ENCODE peak calls at places on chromosome 5, in four cellular contexts. K is HepG2, E is H1, I is K562. O is an unnamed sample.

GRCh38 chr5:10036136-10036535 is 213.6 kb downstream of the ATPSCKMT start:
- DNase-seq in I (no peak), K (no peak), E (no peak), O (no peak)

GRCh38 chr5:79729686-79730085 is 40.0 kb downstream of the CMYA5 start:
- DNase-seq in I (no peak), E (no peak), K (no peak), O (no peak)

GRCh38 chr5:67998709-67999251 is 216.8 kb upstream of the PIK3R1 start:
- DNase-seq in K (no peak), E (no peak), I (no peak), O (peak; percentile 64)

GRCh38 chr5:107607656-107608368 is 62.9 kb downstream of the EFNA5 start:
- DNase-seq in I (no peak), E (no peak), K (no peak), O (no peak)

GRCh38 chr5:16855475-16855874 is 80.6 kb downstream of the MYO10 start:
- DNase-seq in I (no peak), K (no peak), E (no peak), O (no peak)

GRCh38 chr5:22611327-22611726 is 241.8 kb downstream of the CDH12 start:
- DNase-seq in I (no peak), E (no peak), K (no peak), O (no peak)

GRCh38 chr5:17212996-17213395 is 4.4 kb upstream of the BASP1 start:
- DNase-seq in K (no peak), E (no peak), I (no peak), O (no peak)

GRCh38 chr5:1449081-1449630 is 3.9 kb upstream of the SLC6A3 start:
- DNase-seq in I (no peak), E (peak; percentile 19), K (no peak), O (no peak)

GRCh38 chr5:160473736-160474483 is 52.3 kb downstream of the PTTG1 start:
- DNase-seq in K (no peak), I (no peak), E (no peak), O (no peak)

GRCh38 chr5:129172561-129172960 is 78.0 kb downstream of the ISOC1 start:
- DNase-seq in K (no peak), I (no peak), E (no peak), O (peak; percentile 12)

GRCh38 chr5:159916841-159917761 is 819 bp downstream of the ADRA1B start:
- DNase-seq in K (no peak), E (no peak), I (no peak), O (no peak)

GRCh38 chr5:122295138-122295537 is 16.9 kb upstream of the SNCAIP start:
- DNase-seq in I (peak; percentile 19), E (no peak), K (peak; percentile 11), O (peak; percentile 18)

GRCh38 chr5:142474426-142474825 is 149.6 kb upstream of the SPRY4 start:
- DNase-seq in I (no peak), K (no peak), E (no peak), O (no peak)

GRCh38 chr5:136080483-136081180 is 51.8 kb downstream of the TGFBI start:
- DNase-seq in K (no peak), E (peak; percentile 72), I (peak; percentile 87), O (peak; percentile 63)

GRCh38 chr5:92801921-92802320 is 779.1 kb downstream of the NR2F1-AS1 start:
- DNase-seq in I (no peak), E (no peak), K (peak; percentile 36), O (no peak)

GRCh38 chr5:94691270-94691669 is 72.8 kb downstream of the SLF1 start:
- DNase-seq in E (no peak), K (no peak), I (no peak), O (no peak)

GRCh38 chr5:172833691-172834569 is at the start of gene ERGIC1:
- DNase-seq in I (peak; percentile 94), K (peak; percentile 64), E (peak; percentile 86), O (peak; percentile 39)

GRCh38 chr5:164002214-164002613 is 496.8 kb downstream of the MAT2B start:
- DNase-seq in K (no peak), E (no peak), I (no peak), O (no peak)

GRCh38 chr5:78964889-78965288 is 20.2 kb downstream of the ARSB start:
- DNase-seq in K (peak; percentile 69), I (no peak), E (no peak), O (peak; percentile 48)

DNA sequence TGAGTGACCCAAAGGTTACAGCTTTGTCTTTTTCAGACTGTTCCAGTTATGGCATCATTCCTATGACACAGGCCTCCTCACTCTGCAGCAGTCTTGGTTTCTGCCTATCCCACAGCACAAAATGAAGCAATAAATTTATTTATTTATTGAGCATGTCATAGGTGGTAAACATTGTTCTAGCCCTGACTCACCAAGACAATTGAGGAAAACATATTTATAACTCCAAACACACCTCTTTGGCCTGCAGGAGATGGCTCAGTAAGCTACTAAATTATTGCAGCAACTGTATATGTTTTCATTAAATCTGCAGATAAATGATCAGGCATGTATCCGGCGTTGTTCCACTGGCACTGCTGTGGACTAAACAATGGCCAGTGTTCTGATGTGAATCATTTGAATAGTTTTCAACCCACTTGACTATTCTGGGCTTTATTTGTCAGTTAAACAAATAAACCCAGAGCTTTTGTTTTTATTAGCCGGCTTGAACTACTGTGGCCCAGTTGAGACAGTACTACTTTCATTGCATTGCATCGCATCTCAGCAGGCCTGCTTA is 83.2 kb downstream of the FOXD1 start:
- DNase-seq in K (no peak), E (no peak), I (no peak), O (peak; percentile 21)
- TF ChIP-seq MAX in K (no peak), E (no peak), I (no peak), O (no peak)

GRCh38 chr5:53616939-53617549 is 56.6 kb downstream of the NDUFS4 start:
- DNase-seq in I (peak; percentile 9), E (no peak), K (no peak), O (no peak)
- TF ChIP-seq FOSL1 in I (no peak), E (no peak), K (no peak), O (no peak)

DNA sequence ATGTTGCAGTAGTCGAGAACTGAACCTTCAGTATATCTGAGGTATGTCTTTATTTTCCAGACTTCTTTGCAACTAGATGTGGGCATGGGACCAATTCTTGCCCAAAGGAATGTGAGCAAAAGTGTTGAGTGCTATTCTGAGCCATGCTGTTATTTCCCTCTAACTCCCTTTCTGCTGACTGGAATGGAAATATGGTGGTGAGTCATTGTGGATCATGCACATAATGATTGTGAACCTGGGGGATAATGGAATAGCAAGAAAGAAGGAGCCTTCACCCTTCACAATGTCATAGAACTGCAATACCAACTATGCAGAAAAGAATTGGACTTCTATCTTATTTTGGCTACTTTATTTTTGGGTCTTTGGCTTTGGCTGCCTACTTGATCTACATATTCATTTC is 10.3 kb upstream of the DOCK2 start:
- DNase-seq in K (no peak), I (no peak), E (no peak), O (no peak)
- TF ChIP-seq POLR2AphosphoS5 in K (no peak), I (no peak), E (no peak), O (no peak)

GRCh38 chr5:87410941-87411340 is 1.8 kb downstream of the CCNH start:
- DNase-seq in I (no peak), K (no peak), E (no peak), O (no peak)

GRCh38 chr5:87413116-87413645 is 451 bp upstream of the CCNH start:
- DNase-seq in I (no peak), E (no peak), K (no peak), O (no peak)

GRCh38 chr5:87408219-87408618 is 4.5 kb downstream of the CCNH start:
- DNase-seq in K (no peak), I (no peak), E (no peak), O (no peak)

GRCh38 chr5:87411586-87412416 is 929 bp downstream of the CCNH start:
- DNase-seq in I (peak; percentile 16), K (peak; percentile 33), E (no peak), O (peak; percentile 6)

DNA sequence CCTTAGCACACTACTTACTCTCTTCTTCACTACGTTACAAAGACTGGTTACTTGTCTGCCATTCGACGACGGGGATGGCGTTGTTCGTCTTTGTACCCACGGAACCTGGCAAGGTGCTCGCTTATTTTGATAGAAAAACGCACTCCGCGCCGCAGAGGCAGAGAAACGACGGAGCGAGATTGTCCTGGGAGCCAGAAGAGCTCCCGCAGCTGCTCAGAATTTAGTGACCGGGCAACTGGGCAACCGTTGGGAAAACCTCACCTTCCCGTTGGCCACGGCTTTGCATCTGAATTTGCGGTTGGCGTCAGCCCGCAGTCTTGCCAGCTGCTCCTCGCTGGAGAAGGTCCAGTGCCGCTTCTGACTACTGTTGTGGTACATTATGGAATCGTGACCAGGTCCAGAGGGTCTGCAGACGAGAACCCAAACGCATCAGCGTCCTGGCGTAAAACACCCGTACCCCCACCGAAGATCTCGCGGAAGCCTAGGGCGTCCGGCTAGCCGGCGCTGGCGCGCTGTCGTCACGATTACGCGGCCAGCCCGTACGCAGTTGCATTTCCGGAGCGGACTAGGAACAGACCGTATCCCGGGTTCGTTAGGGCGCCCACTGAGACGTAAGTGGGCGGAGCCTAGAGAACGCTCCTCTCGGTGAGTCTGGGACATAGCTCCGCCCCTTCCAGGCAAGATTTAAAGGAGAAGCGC is at the start of gene CCNH:
- DNase-seq in K (peak; percentile 96), I (peak; percentile 95), E (peak; percentile 93), O (peak; percentile 96)
- TF ChIP-seq MAX in K (peak; percentile 60), I (no peak), E (no peak), O (peak; percentile 38)

GRCh38 chr5:119028575-119028974 is 40.2 kb upstream of the DTWD2 start:
- DNase-seq in I (no peak), E (no peak), K (no peak), O (no peak)

GRCh38 chr5:119032653-119033052 is 38.2 kb upstream of the DMXL1 start:
- DNase-seq in K (no peak), E (no peak), I (no peak), O (no peak)

GRCh38 chr5:119031047-119031886 is 39.6 kb upstream of the DMXL1 start:
- DNase-seq in E (no peak), K (no peak), I (no peak), O (no peak)

GRCh38 chr5:119033135-119033534 is 37.8 kb upstream of the DMXL1 start:
- DNase-seq in K (no peak), I (no peak), E (no peak), O (no peak)

GRCh38 chr5:119031905-119032304 is 39.0 kb upstream of the DMXL1 start:
- DNase-seq in K (no peak), I (peak; percentile 13), E (no peak), O (peak; percentile 34)
- TF ChIP-seq FOSL1 in K (no peak), I (peak; percentile 88), E (no peak), O (peak; percentile 12)